ENCODE peak calls at places on chromosomes 4 and X, in five cellular contexts. S is Calu3, B is BE2C, W is foreskin fibroblast, N is glutamatergic neuron. Z is an unnamed sample.
A peak's percentile ranks its signal among the peaks of the same experiment; 100 is the strongest.

GRCh38 chrX:52359614-52360232 is 9.1 kb upstream of the XAGE2 start:
- DNase-seq in S (no peak), B (no peak), W (no peak), N (no peak), Z (no peak)

GRCh38 chr4:6476893-6477292 is 4.5 kb upstream of the PPP2R2C start:
- DNase-seq in S (no peak), B (no peak), W (no peak), N (no peak), Z (no peak)

GRCh38 chr4:130147618-130148017 is 1051.7 kb downstream of the C4orf33 start:
- DNase-seq in S (no peak), B (no peak), W (no peak), N (no peak), Z (no peak)

GRCh38 chrX:141201962-141202361 is 25.0 kb upstream of the LDOC1 start:
- DNase-seq in S (no peak), B (no peak), W (no peak), N (no peak), Z (no peak)

GRCh38 chr4:83150563-83151330 is 36.2 kb upstream of the PLAC8 start:
- DNase-seq in S (peak; percentile 33), B (no peak), W (no peak), N (no peak), Z (no peak)

GRCh38 chr4:156568041-156568440 is 403.6 kb downstream of the PDGFC start:
- DNase-seq in S (no peak), B (no peak), W (no peak), N (no peak), Z (peak; percentile 43)

GRCh38 chr4:112889619-112890294 is 159.7 kb upstream of the ANK2 start:
- DNase-seq in S (no peak), B (no peak), W (peak; percentile 82), N (no peak), Z (peak; percentile 91)

GRCh38 chr4:115883862-115884261 is 770.4 kb upstream of the NDST4 start:
- DNase-seq in S (no peak), B (no peak), W (no peak), N (no peak), Z (no peak)

GRCh38 chr4:25442863-25443307 is 65.8 kb downstream of the ANAPC4 start:
- DNase-seq in S (no peak), B (no peak), W (no peak), N (no peak), Z (no peak)

GRCh38 chr4:127509155-127509554 is 123.6 kb upstream of the INTU start:
- DNase-seq in S (no peak), B (no peak), W (no peak), N (no peak), Z (no peak)

GRCh38 chrX:123920065-123920785 is 41.3 kb upstream of the STAG2 start:
- DNase-seq in S (no peak), B (no peak), W (peak; percentile 30), N (no peak), Z (peak; percentile 22)

GRCh38 chrX:20530319-20530979 is 263.7 kb upstream of the RPS6KA3 start:
- DNase-seq in S (peak; percentile 66), B (peak; percentile 54), W (peak; percentile 34), N (peak; percentile 60), Z (no peak)

GRCh38 chr4:136329042-136329662 is 1203.1 kb downstream of the PCDH18 start:
- DNase-seq in S (no peak), B (no peak), W (no peak), N (no peak), Z (no peak)